ENCODE peak calls at places on chromosomes 7 and 10, in four cellular contexts. H, J, K and S are unnamed samples. For H3K4me1, the result is how much of the 10 kb centered on the place peaks cover.

GRCh38 chr7:36723951-36724664 is at the start of gene AOAH:
- DNase-seq in K (no peak), H (peak), J (no peak), S (peak)

GRCh38 chr10:31100662-31101061 is 69.0 kb upstream of the ZNF438 start:
- DNase-seq in J (no peak), H (no peak), K (no peak), S (no peak)

GRCh38 chr10:71990706-71991269 is 26.6 kb downstream of the CHST3 start:
- DNase-seq in K (no peak), J (no peak), H (no peak), S (no peak)

GRCh38 chr10:12308102-12308501 is 41.2 kb upstream of the CAMK1D start:
- DNase-seq in K (no peak), J (no peak), H (no peak), S (no peak)

GRCh38 chr10:86261933-86262665 is 104.5 kb downstream of the GRID1 start:
- DNase-seq in J (peak), H (no peak), K (peak), S (peak)

GRCh38 chr10:37304036-37304435 is 178.6 kb downstream of the ANKRD30A start:
- DNase-seq in J (no peak), H (no peak), K (no peak), S (no peak)

GRCh38 chr7:47551550-47552121 is 30.3 kb downstream of the TNS3 start:
- DNase-seq in K (peak), H (peak), J (no peak), S (no peak)

GRCh38 chr10:114550756-114551290 is 107.3 kb downstream of the ABLIM1 start:
- DNase-seq in J (no peak), H (no peak), K (peak), S (no peak)

GRCh38 chr7:798921-799470 is 33.3 kb upstream of the SUN1 start:
- DNase-seq in H (no peak), J (no peak), K (no peak), S (no peak)

GRCh38 chr7:149598721-149599308 is 101.2 kb upstream of the ZNF746 start:
- DNase-seq in K (peak), H (no peak), J (peak), S (no peak)

GRCh38 chr10:63758080-63758479 is 236.9 kb downstream of the REEP3 start:
- DNase-seq in H (no peak), J (no peak), K (no peak), S (no peak)

GRCh38 chr10:129586897-129587443 is 119.9 kb downstream of the MGMT start:
- DNase-seq in K (no peak), H (no peak), J (no peak), S (no peak)

GRCh38 chr10:131087464-131088215 is 223.9 kb downstream of the TCERG1L start:
- DNase-seq in J (no peak), H (no peak), K (no peak), S (no peak)

GRCh38 chr10:16384064-16384463 is 52.7 kb upstream of the PTER start:
- DNase-seq in J (no peak), H (no peak), K (no peak), S (no peak)

GRCh38 chr10:8539056-8539455 is 484.6 kb downstream of the GATA3 start:
- DNase-seq in J (no peak), K (no peak), H (no peak), S (no peak)

GRCh38 chr10:125661942-125662515 is 20.9 kb downstream of the TEX36 start:
- DNase-seq in K (peak), H (no peak), J (no peak), S (no peak)

GRCh38 chr10:36559990-36560389 is 565.4 kb upstream of the ANKRD30A start:
- DNase-seq in J (no peak), K (no peak), H (no peak), S (no peak)

GRCh38 chr7:152894295-152895170 is 135.0 kb downstream of the ACTR3B start:
- DNase-seq in J (no peak), K (peak), H (no peak), S (no peak)

GRCh38 chr10:31353574-31353973 is 34.6 kb downstream of the ZEB1 start:
- DNase-seq in J (peak), K (peak), H (no peak), S (no peak)

GRCh38 chr10:38038107-38038931 is 27.8 kb downstream of the ZNF33A start:
- DNase-seq in J (no peak), H (no peak), K (no peak), S (no peak)

GRCh38 chr10:111206521-111206920 is 129.7 kb downstream of the ADRA2A start:
- DNase-seq in J (no peak), K (no peak), H (no peak), S (no peak)

GRCh38 chr7:29657856-29658255 is 94.2 kb downstream of the PRR15 start:
- DNase-seq in J (no peak), K (no peak), H (no peak), S (no peak)

GRCh38 chr10:44382981-44383748 is 1.7 kb downstream of the CXCL12 start:
- DNase-seq in K (no peak), J (no peak), H (no peak), S (peak)

GRCh38 chr7:131769241-131769640 is 212.8 kb upstream of the PODXL start:
- DNase-seq in J (no peak), H (no peak), K (no peak), S (no peak)

GRCh38 chr10:4532976-4533375 is 293.0 kb upstream of the AKR1E2 start:
- DNase-seq in J (no peak), K (no peak), H (no peak), S (no peak)

GRCh38 chr10:33010132-33011037 is 52.4 kb upstream of the ITGB1 start:
- DNase-seq in H (no peak), K (peak), J (peak), S (no peak)

GRCh38 chr7:113015038-113015645 is 71.5 kb downstream of the GPR85 start:
- DNase-seq in H (no peak), K (peak), J (no peak), S (no peak)

GRCh38 chr10:93352638-93353383 is 129.3 kb downstream of the MYOF start:
- DNase-seq in K (peak), J (no peak), H (no peak), S (no peak)

GRCh38 chr10:86167101-86167761 is 199.4 kb downstream of the GRID1 start:
- DNase-seq in J (no peak), K (no peak), H (no peak), S (no peak)

GRCh38 chr7:78264105-78264504 is 465.5 kb downstream of the PHTF2 start:
- DNase-seq in H (no peak), K (no peak), J (no peak), S (no peak)

GRCh38 chr7:106284516-106285050 is at the start of gene NAMPT:
- DNase-seq in J (no peak), K (peak), H (peak), S (no peak)

GRCh38 chr10:131870411-131870810 is 30.4 kb upstream of the PPP2R2D start:
- DNase-seq in J (no peak), H (no peak), K (no peak), S (no peak)

DNA sequence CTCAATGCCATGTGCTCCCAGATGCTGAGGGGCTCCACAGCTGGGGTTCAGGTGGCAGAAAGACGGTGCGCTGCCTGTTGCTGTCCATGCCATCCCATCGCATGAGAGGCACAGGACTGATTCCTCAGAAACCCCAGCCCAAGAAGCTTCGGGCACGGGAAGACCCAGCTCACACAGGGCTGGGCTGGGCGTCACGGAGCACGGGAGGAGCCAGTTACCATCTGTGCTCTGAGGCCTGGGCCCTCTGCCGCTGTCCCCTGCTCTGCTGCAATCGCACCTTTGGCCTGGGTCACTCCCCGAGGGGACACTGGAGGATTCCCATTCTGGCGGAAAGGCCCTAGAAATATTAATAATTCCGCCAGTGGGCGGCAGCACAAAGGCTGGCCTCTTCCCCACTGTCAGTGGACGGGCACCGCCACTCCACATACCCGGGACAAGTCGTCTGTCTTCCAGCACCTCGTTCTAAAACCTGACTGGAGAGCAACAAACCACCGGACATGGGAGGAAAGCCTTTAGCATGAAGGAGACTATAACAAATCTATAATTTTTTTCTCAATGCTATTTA is 92.1 kb downstream of the PIP4K2A start:
- DNase-seq in K (no peak), J (no peak), H (no peak), S (no peak)
- H3K4me1 ChIP-seq in K (under half), J (half or more), H (half or more), S (under half)

DNA sequence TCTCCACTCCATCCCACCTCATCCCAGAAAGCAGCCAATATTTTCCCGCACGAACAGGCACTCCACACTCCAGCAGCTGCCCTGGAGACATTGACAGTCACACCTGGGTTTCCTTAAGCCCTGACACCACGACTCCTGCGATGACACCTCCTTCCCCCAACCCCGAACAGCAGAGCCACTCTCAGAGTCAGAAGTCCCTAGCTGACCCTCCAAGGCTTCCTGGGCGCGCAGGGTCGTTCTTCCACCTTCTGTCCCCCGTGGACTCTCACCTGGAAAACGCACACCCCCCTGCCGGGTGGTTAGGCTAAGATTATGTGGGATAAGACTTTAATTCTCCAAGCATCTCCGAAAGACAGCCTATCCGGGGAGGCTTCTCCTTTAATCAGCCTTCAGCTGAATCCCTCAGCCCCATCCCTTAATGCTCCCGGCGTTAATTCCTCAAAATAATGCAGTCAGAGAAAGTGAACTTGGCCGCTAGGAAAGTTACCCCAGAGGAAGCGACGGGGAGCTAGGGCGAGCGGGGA is 1.1 kb downstream of the DENND11 start:
- DNase-seq in K (no peak), H (peak), J (no peak), S (no peak)
- H3K4me3 ChIP-seq in K (peak), H (peak), J (peak), S (peak)

GRCh38 chr10:511101-511848 is 178.2 kb downstream of the DIP2C start:
- DNase-seq in H (peak), J (peak), K (peak), S (peak)
- H3K4me1 ChIP-seq in H (under half), J (under half), K (under half), S (under half)

DNA sequence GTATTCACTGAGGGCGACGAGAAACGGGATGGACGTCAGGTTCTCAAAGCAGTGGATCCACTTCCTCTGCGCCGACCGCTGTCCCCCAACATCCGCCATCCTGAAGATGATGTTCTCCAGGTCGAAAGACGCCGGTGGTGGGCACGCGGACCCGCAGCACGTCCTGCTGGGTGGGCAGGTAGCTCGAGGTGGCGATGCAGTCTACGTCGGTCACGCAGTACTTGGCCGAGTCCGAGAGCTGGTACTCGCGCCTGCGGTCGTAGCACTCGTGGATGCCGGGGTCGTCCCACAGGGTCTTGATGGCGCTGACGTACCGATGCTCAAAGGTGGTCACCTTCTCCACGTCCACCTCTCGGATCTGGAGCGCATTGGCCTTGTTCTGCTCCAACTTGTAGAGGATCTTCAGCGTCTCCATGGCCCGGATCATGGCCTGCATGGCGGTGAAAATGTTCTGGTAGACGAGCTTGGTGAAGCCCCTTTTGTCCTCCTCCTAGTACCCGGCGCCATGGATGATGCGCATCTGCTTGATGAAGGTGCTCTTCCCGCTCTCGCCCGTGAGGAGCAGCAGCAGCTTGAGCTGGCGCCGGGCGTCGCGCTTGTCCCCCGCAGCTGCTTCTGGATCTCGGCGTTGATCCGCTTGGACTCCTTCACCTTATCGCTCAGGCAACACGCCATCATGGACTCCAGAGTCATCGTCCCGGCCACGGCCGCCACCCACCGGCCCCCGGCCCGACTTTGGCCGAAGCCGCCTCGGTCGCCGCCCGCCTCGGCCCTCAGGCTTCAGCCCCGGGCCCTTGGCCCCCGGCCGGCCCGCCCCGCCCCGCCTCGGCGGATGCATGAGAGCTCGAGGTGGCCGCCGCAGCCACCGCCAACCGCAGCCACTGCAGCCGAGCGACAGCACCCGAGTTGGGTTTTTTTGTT is 122.9 kb upstream of the KCTD7 start:
- DNase-seq in K (no peak), J (no peak), H (no peak), S (no peak)
- H3K4me3 ChIP-seq in K (no peak), J (peak), H (no peak), S (peak)

DNA sequence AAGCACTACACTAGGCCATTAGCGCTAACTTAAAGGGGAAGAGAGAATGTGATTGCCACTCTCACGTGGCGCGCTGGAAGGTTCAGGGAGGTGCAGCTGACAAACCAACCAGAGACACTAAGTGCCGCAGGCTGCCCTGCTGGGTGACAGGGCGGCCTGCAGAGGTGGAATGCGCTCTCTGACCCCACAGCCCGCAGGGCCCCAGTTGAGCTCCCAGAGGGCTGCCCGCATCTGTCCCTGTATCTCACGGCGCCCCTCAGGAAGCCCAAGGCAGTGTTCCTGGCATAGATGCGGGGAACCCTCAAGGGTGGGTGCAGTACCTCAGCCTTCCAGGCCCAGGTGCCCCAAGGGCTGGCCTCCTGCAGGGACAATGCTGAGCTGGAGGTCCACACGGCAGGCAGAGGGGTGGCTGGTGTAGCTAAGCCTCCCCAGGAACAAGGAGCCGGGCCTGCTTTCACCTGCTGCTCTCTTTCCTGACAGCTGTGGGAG is 66.6 kb downstream of the CALML3 start:
- DNase-seq in K (no peak), J (no peak), H (no peak), S (no peak)
- H3K4me1 ChIP-seq in K (half or more), J (under half), H (under half), S (under half)

GRCh38 chr7:140242057-140243031 is 65.6 kb upstream of the KDM7A start:
- DNase-seq in H (no peak), K (peak), J (no peak), S (no peak)
- H3K4me3 ChIP-seq in H (no peak), K (no peak), J (no peak), S (no peak)

GRCh38 chr10:103792547-103792946 is 62.8 kb downstream of the SH3PXD2A start:
- DNase-seq in K (no peak), J (no peak), H (no peak), S (no peak)
- H3K4me1 ChIP-seq in K (under half), J (under half), H (half or more), S (under half)

GRCh38 chr7:4800926-4801838 is 25.8 kb downstream of the AP5Z1 start:
- DNase-seq in K (no peak), H (no peak), J (no peak), S (no peak)
- H3K4me3 ChIP-seq in K (no peak), H (no peak), J (no peak), S (no peak)

GRCh38 chr10:69497235-69497561 is 45.9 kb downstream of the TSPAN15 start:
- DNase-seq in K (no peak), J (no peak), H (no peak), S (no peak)
- H3K4me1 ChIP-seq in K (under half), J (under half), H (under half), S (under half)